ENCODE peak calls at places on chromosome 19, in five cellular contexts. U, O, Z, K and A are unnamed samples.

GRCh38 chr19:53982611-53983010 is 8.8 kb upstream of the CACNG6 start:
- DNase-seq in K (no peak), O (no peak), Z (no peak), U (no peak), A (peak)

GRCh38 chr19:11482384-11483050 is 1.7 kb upstream of the ELAVL3 start:
- DNase-seq in K (peak), O (peak), Z (peak), U (peak), A (peak)

GRCh38 chr19:52741951-52742485 is 7.2 kb upstream of the ZNF611 start:
- DNase-seq in O (no peak), Z (no peak), K (no peak), U (no peak), A (no peak)

GRCh38 chr19:31586282-31586681 is 237.0 kb upstream of the TSHZ3 start:
- DNase-seq in K (no peak), Z (peak), U (no peak), O (no peak), A (no peak)

GRCh38 chr19:11659612-11660011 is 62.3 kb downstream of the ZNF627 start:
- DNase-seq in O (peak), Z (peak), U (no peak), K (peak), A (no peak)

GRCh38 chr19:46678110-46678732 is 17.2 kb upstream of the DACT3 start:
- DNase-seq in U (no peak), K (no peak), Z (no peak), O (peak), A (peak)

GRCh38 chr19:27654266-27654990 is 1558.5 kb downstream of the UQCRFS1 start:
- DNase-seq in K (no peak), Z (no peak), O (no peak), U (no peak), A (no peak)

GRCh38 chr19:8158411-8159074 is 9.2 kb upstream of the FBN3 start:
- DNase-seq in Z (peak), K (peak), O (peak), U (peak), A (peak)

GRCh38 chr19:2219726-2220125 is 16.4 kb downstream of the PLEKHJ1 start:
- DNase-seq in O (no peak), U (no peak), Z (no peak), K (no peak), A (no peak)

GRCh38 chr19:45526143-45526542 is 18.9 kb downstream of the VASP start:
- DNase-seq in K (peak), O (peak), Z (peak), U (no peak), A (peak)

GRCh38 chr19:46610413-46610775 is 9.3 kb downstream of the CALM3 start:
- DNase-seq in U (no peak), Z (no peak), O (no peak), K (no peak), A (no peak)

GRCh38 chr19:55654323-55654832 is 457 bp upstream of the U2AF2 start:
- DNase-seq in Z (peak), U (peak), O (peak), K (peak), A (peak)

GRCh38 chr19:372306-372890 is 27.8 kb upstream of the MIER2 start:
- DNase-seq in K (no peak), U (no peak), Z (peak), O (no peak), A (no peak)

GRCh38 chr19:55347442-55348009 is 7.0 kb downstream of the COX6B2 start:
- DNase-seq in U (no peak), Z (no peak), O (no peak), K (no peak), A (no peak)

GRCh38 chr19:21571316-21571715 is 65.9 kb downstream of the ZNF429 start:
- DNase-seq in U (no peak), K (no peak), Z (no peak), O (no peak), A (no peak)

GRCh38 chr19:51375504-51376221 is 3.2 kb upstream of the NKG7 start:
- DNase-seq in Z (no peak), U (peak), O (no peak), K (no peak), A (no peak)

GRCh38 chr19:37829526-37829925 is 50.1 kb upstream of the ZNF573 start:
- DNase-seq in U (no peak), O (no peak), Z (no peak), K (no peak), A (no peak)

GRCh38 chr19:48471836-48472235 is 2.7 kb downstream of the CYTH2 start:
- DNase-seq in K (no peak), Z (no peak), O (no peak), U (no peak), A (no peak)

GRCh38 chr19:1668339-1669123 is 16.1 kb upstream of the TCF3 start:
- DNase-seq in K (no peak), O (no peak), Z (no peak), U (no peak), A (no peak)

GRCh38 chr19:56321981-56322558 is 7.4 kb upstream of the ZSCAN5A start:
- DNase-seq in K (no peak), U (no peak), Z (no peak), O (no peak), A (no peak)

GRCh38 chr19:48713864-48714755 is 5.4 kb downstream of the MAMSTR start:
- DNase-seq in Z (peak), U (peak), K (peak), O (peak), A (peak)

GRCh38 chr19:56111601-56112312 is 9.3 kb downstream of the ZNF787 start:
- DNase-seq in U (no peak), K (peak), O (no peak), Z (no peak), A (no peak)

GRCh38 chr19:55081773-55082022 is 6.0 kb downstream of the EPS8L1 start:
- DNase-seq in Z (no peak), U (no peak), O (no peak), K (no peak), A (no peak)

GRCh38 chr19:3982701-3983541 is 2.3 kb downstream of the EEF2 start:
- DNase-seq in O (peak), K (peak), Z (peak), U (no peak), A (no peak)

GRCh38 chr19:13099073-13099999 is 3.3 kb downstream of the LYL1 start:
- DNase-seq in O (peak), Z (no peak), U (no peak), K (no peak), A (no peak)

GRCh38 chr19:12985049-12985776 is 10.1 kb upstream of the NFIX start:
- DNase-seq in Z (peak), O (peak), U (no peak), K (peak), A (no peak)

GRCh38 chr19:58328999-58329398 is 2.2 kb downstream of the ZSCAN22 start:
- DNase-seq in U (no peak), Z (no peak), K (no peak), O (peak), A (no peak)

GRCh38 chr19:55600336-55601028 is 394 bp downstream of the ZNF524 start:
- DNase-seq in K (no peak), U (no peak), O (peak), Z (peak), A (peak)

GRCh38 chr19:44729516-44730033 is 18.9 kb upstream of the BCL3 start:
- DNase-seq in O (no peak), K (no peak), U (no peak), Z (no peak), A (no peak)

GRCh38 chr19:5031231-5032100 is 62.6 kb downstream of the KDM4B start:
- DNase-seq in U (peak), K (peak), Z (peak), O (peak), A (peak)

GRCh38 chr19:45019187-45019586 is 17.9 kb downstream of the RELB start:
- DNase-seq in K (no peak), O (no peak), Z (no peak), U (no peak), A (no peak)

GRCh38 chr19:44848036-44848804 is 2.1 kb downstream of the NECTIN2 start:
- DNase-seq in U (no peak), Z (peak), K (no peak), O (no peak), A (no peak)

GRCh38 chr19:43735013-43735412 is 19.1 kb downstream of the IRGC start:
- DNase-seq in K (no peak), Z (no peak), U (no peak), O (no peak), A (no peak)

GRCh38 chr19:21697698-21698097 is 69.7 kb downstream of the ZNF100 start:
- DNase-seq in O (no peak), K (no peak), Z (no peak), U (no peak), A (no peak)

GRCh38 chr19:41774515-41774980 is 19.2 kb downstream of the CEACAM6 start:
- DNase-seq in U (no peak), O (no peak), K (no peak), Z (no peak), A (peak)

GRCh38 chr19:39407394-39407643 is 672 bp downstream of the ZFP36 start:
- DNase-seq in O (no peak), K (no peak), Z (no peak), U (no peak), A (no peak)

GRCh38 chr19:2391118-2391725 is 31.2 kb downstream of the TMPRSS9 start:
- DNase-seq in O (peak), Z (peak), K (peak), U (peak), A (peak)

GRCh38 chr19:6241680-6242079 is 38.1 kb downstream of the MLLT1 start:
- DNase-seq in U (no peak), K (peak), Z (no peak), O (no peak), A (no peak)

GRCh38 chr19:10271543-10272086 is 695 bp downstream of the ICAM1 start:
- DNase-seq in U (no peak), K (no peak), Z (peak), O (peak), A (no peak)
- TF ChIP-seq BHLHE40 in U (peak), K (no peak), Z (no peak), O (no peak), A (no peak)

DNA sequence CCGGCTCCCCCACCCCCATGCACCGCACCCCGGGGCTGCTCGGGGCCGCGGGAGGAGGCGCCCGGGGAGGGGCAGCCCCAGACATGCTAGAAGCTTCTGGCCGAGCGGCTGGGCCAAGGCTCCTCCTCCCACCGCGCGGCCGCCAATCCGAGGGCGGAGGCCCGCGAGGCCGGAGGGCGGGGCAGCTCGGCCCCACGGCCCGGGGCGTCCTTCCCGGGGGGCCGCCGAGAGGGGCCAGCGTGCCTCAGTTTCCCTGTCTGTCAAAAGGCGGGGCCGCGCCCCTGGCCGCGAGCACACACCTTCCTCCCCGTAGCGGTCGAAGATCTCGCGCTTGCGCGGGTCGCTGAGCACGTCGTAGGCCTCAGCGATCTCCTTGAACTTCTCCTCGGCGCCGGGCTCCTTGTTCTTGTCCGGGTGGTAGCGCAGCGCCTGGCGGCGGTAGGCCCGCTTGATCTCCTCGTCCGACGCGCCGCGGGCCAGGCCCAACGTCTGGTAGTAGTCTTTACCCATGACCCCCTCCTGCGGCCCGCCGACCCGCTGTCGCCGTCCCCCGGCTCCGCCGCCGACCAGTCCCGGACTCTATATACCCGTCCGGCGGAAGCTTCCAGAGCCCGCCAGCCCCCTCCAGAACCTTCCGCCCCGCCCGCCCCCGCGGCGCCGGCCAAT is at the start of gene DNAJB1:
- DNase-seq in O (peak), U (no peak), Z (peak), K (peak), A (peak)
- TF ChIP-seq SMC3 in O (peak), U (no peak), Z (peak), K (no peak), A (no peak)

DNA sequence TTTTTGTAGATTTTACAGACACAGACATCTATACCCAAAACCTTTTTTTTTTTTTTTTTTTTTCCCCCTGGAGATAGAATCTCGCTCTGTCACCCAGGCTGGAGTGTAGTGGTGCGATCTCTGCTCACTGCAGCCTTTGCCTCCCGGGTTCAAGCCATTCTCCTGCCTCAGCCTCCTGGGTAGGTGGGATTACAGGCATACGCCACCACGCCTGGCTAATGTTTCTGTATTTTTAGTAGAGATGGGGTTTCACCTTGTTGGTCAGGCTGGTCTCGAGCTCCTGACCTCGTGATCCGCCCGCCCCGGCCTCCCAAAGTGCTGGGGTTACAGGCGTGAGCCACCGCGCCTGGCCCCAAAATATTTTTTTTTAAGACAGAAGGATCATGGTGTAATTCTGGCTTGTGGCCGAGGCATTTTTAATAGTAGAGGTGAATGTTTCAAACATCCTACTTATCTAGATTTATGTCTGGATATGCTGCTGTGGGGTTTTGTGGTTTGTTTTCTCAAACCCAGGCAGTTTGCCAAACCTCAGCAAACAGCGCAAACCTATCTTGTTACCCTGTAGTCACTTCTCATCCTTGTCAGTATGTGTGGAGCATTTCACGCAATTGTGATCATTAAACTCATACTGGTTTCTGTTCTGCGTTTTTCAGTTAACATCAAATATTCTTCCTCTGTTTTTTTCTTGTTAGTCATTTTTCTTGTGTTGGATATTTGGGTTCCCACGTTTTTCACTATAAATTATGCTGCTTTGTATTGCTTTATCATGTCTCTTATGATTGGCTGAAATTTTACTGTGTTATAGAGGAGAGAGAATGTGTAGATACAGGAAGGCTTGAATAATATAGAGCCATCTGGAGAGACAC is 36.2 kb upstream of the GARRE1 start:
- DNase-seq in U (peak), K (no peak), Z (peak), O (peak), A (peak)
- TF ChIP-seq BHLHE40 in U (no peak), K (no peak), Z (peak), O (peak), A (no peak)

DNA sequence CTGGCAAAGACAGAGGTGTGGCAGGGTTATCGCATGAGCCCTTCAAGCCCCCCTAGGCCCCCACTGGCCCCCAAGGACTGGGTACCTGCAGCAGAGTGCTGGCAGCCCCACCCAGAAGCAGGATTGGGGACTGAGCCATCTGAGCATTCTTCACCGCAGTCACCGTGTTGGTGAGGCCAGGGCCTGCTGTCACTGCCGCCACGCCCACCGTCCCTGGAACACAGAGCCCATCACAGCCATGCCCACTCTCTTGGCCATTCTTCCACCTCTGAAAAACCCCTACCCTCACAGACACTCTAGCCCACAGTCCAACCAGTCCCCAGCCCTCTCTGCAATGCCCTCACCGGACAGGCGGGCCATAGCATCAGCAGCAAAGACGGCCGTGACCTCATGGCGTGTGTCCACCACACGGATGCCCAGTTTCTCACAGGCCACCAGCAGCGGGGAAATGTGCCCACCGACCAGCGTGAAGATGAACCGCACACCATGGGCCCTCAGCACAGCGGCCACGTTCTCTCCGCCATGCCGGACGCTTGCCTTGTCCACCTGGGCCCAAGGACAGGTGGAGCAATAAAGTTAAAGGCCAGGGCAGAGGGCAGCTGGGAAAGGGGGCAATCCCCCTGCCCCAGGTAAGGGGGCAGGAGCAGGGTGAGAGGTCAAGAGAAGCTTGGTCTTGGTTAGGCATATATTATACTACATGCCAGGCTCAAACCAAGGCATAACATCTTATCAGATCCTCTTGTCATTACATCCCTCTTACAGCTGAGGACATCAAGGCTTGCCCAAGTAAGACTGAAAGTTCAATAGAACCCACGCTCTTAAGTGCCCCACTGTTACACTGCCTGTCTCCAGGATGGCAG is 16.1 kb downstream of the SYDE1 start:
- DNase-seq in K (no peak), Z (no peak), O (no peak), U (no peak), A (no peak)
- TF ChIP-seq SMC3 in K (no peak), Z (no peak), O (no peak), U (no peak), A (no peak)

GRCh38 chr19:35352448-35353304 is 5.0 kb downstream of the FFAR1 start:
- DNase-seq in O (peak), Z (peak), K (peak), U (peak), A (peak)
- TF ChIP-seq BHLHE40 in O (peak), Z (no peak), K (no peak), U (peak), A (no peak)

GRCh38 chr19:29211562-29212416 is 1.2 kb downstream of the UQCRFS1 start:
- DNase-seq in K (peak), Z (peak), U (no peak), O (peak), A (peak)
- TF ChIP-seq SMC3 in K (no peak), Z (no peak), U (no peak), O (no peak), A (no peak)

GRCh38 chr19:16889429-16889882 is 657 bp downstream of the F2RL3 start:
- DNase-seq in Z (no peak), K (no peak), U (no peak), O (peak), A (no peak)
- TF ChIP-seq BHLHE40 in Z (no peak), K (no peak), U (no peak), O (no peak), A (no peak)